ENCODE peak calls at places on chromosomes 12 and 14, in ten cellular contexts. A, Y, S, Z, O, C, H, D, W and P are unnamed samples.

GRCh38 chr14:85531141-85531593 is 1.2 kb downstream of the FLRT2 start:
- DNase-seq in O (peak), Y (peak), C (no peak), D (peak), S (peak), H (peak), Z (no peak), A (no peak), W (peak), P (no peak)

GRCh38 chr12:133225527-133225926 is 10.2 kb downstream of the ANHX start:
- DNase-seq in Z (no peak), H (no peak), S (no peak), C (peak), W (no peak), Y (no peak), D (no peak), O (no peak), A (no peak), P (peak)

GRCh38 chr14:24064091-24064795 is 7.1 kb upstream of the CPNE6 start:
- DNase-seq in D (no peak), S (no peak), Z (no peak), W (no peak), A (no peak), O (no peak), Y (no peak), C (no peak), H (no peak), P (no peak)

GRCh38 chr14:24944800-24945199 is 105.1 kb downstream of the STXBP6 start:
- DNase-seq in H (no peak), Y (no peak), D (no peak), S (no peak), Z (no peak), O (no peak), W (no peak), A (no peak), C (no peak), P (no peak)

GRCh38 chr14:64234877-64235651 is 59.1 kb downstream of the ESR2 start:
- DNase-seq in W (no peak), Y (peak), Z (no peak), S (peak), H (no peak), O (no peak), A (peak), C (no peak), D (no peak), P (no peak)

GRCh38 chr12:9347328-9348127 is 139.3 kb upstream of the PZP start:
- DNase-seq in H (no peak), O (no peak), Y (peak), Z (peak), D (no peak), C (no peak), S (no peak), W (no peak), A (no peak), P (no peak)

GRCh38 chr12:99035776-99036175 is 390.7 kb downstream of the APAF1 start:
- DNase-seq in O (no peak), W (no peak), D (no peak), Y (no peak), A (no peak), Z (no peak), S (no peak), H (no peak), C (no peak), P (no peak)

GRCh38 chr12:64402181-64402580 is 2.0 kb upstream of the XPOT start:
- DNase-seq in Y (no peak), D (no peak), C (no peak), O (no peak), Z (no peak), S (no peak), W (no peak), H (no peak), A (no peak), P (no peak)

GRCh38 chr14:20435454-20436362 is at the start of gene KLHL33:
- DNase-seq in W (no peak), H (no peak), Z (no peak), C (no peak), O (no peak), Y (no peak), D (no peak), S (peak), A (no peak), P (no peak)

GRCh38 chr14:77653473-77653872 is 37.0 kb upstream of the SPTLC2 start:
- DNase-seq in Z (no peak), W (no peak), H (no peak), S (no peak), Y (no peak), O (peak), D (no peak), C (peak), A (no peak), P (no peak)

GRCh38 chr12:22286569-22286968 is 47.9 kb downstream of the ST8SIA1 start:
- DNase-seq in H (no peak), Z (no peak), S (no peak), A (no peak), D (no peak), Y (peak), W (no peak), O (no peak), C (no peak), P (no peak)

GRCh38 chr12:25249951-25250738 is 584 bp downstream of the KRAS start:
- DNase-seq in Y (peak), Z (peak), C (peak), A (no peak), H (peak), W (no peak), S (peak), D (peak), O (peak), P (no peak)

GRCh38 chr12:19992311-19992710 is 376.0 kb upstream of the PDE3A start:
- DNase-seq in C (no peak), O (no peak), W (no peak), Y (no peak), A (no peak), H (no peak), Z (no peak), D (no peak), S (no peak), P (no peak)

GRCh38 chr14:90383731-90384542 is 12.9 kb upstream of the CALM1 start:
- DNase-seq in C (no peak), A (no peak), W (no peak), S (peak), Z (peak), Y (peak), O (peak), D (peak), H (peak), P (no peak)

GRCh38 chr14:24275524-24276139 is 4.2 kb upstream of the RABGGTA start:
- DNase-seq in O (no peak), D (no peak), A (no peak), Y (no peak), Z (no peak), C (no peak), W (no peak), S (no peak), H (no peak), P (peak)

GRCh38 chr14:103928011-103928890 is at the start of gene TDRD9:
- DNase-seq in C (no peak), Z (no peak), W (no peak), A (no peak), H (peak), Y (no peak), S (no peak), O (no peak), D (no peak), P (no peak)

GRCh38 chr12:110543252-110543959 is 39.7 kb downstream of the PPTC7 start:
- DNase-seq in S (peak), D (no peak), O (no peak), A (no peak), W (no peak), H (peak), Z (no peak), C (no peak), Y (peak), P (no peak)

GRCh38 chr12:8698132-8698829 is 490 bp downstream of the RIMKLB start:
- DNase-seq in D (peak), O (peak), Z (peak), W (peak), Y (peak), H (peak), S (peak), A (no peak), C (peak), P (no peak)

GRCh38 chr12:86174188-86174587 is 82.0 kb downstream of the MGAT4C start:
- DNase-seq in O (no peak), C (no peak), Z (no peak), Y (no peak), D (no peak), H (no peak), S (no peak), A (no peak), W (no peak), P (no peak)

GRCh38 chr12:18224745-18225144 is 36.6 kb upstream of the PIK3C2G start:
- DNase-seq in O (no peak), Y (peak), S (no peak), Z (no peak), W (no peak), H (no peak), C (no peak), A (no peak), D (no peak), P (no peak)

GRCh38 chr14:93970967-93971634 is 5.3 kb downstream of the ASB2 start:
- DNase-seq in A (no peak), Z (peak), D (no peak), Y (no peak), H (peak), O (no peak), W (no peak), S (no peak), C (peak), P (no peak)

GRCh38 chr12:96578526-96579125 is 89.2 kb downstream of the CFAP54 start:
- DNase-seq in W (no peak), Y (peak), O (no peak), S (no peak), C (peak), H (no peak), D (no peak), Z (peak), A (no peak), P (no peak)

DNA sequence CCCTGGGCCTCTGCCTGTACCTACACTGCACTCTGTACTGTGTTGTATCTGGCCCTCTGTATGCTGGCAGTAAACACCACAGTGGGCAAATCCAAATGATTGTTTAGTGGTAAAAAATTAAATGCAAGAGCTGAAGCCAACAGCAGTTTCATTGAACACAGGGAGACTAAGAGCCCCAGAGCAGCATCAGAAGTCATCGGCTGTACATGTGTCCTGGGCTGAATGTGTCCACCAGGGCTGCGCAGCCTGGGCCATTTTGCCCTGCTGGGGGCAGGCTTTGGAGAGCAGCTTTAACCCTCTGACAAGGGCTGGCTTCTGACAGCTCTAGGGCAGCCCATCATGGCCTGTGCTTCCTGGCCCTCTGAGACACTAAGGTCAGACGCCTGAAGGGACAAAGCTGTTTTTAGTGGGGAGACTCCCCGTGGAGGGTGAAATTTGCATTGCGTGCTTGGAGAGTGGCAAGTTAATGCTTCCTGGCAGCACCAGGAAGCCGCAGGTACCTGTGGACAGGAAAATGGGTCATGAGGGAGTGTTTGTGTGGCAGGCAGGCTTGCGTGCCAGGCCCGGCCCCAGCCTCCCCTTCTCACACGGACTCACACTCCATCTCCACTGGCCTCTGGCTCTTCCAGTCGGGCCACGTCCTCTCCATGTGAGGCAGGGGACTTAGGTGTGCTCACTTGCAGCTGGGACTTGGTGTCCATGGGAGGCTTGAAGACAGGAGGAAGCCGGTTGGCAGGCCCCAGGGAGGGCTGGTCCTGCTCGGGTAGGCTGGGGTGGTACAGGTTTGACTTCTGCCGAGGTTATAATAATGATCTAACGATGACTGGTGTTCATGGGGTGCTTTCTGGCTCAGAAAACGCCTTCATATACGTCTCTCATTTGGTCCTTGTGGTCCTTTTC is 150.1 kb downstream of the TSPAN9 start:
- DNase-seq in D (no peak), C (no peak), Z (no peak), S (no peak), O (no peak), Y (no peak), W (no peak), H (no peak), A (no peak), P (no peak)
- TF ChIP-seq CTCF in D (no peak), C (no peak), Z (no peak), S (no peak), O (no peak), Y (no peak), W (peak), H (no peak), A (no peak), P (no peak)

DNA sequence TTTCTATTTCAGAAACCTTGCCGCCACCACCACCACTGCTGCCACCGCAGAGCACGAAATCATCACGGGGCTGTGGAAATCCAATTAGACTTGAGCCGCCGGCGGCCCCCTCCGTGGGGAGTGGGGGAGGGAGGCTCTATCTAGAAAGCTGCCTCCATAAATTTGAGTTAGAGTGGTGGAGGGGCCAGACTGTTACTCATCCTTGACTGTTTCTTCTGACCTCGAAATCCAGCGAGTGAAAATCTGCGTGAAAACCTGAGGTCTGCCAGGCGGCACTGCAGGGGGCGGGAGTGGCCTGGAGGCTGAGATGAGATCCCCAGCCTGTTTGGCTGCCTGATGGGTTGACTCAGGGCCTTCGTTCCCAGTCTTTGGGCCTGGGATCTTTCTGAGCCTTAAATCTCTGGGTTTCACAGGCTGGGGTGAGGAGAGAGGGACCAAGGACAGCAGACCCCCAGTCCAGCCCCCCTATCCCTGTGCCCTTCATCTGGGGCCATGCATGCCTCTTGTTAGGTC is 29.9 kb downstream of the TSPAN9 start:
- DNase-seq in Z (no peak), A (no peak), S (no peak), W (peak), D (no peak), H (no peak), O (no peak), C (no peak), Y (peak), P (no peak)
- TF ChIP-seq CTCF in Z (no peak), A (no peak), S (no peak), W (no peak), D (no peak), H (no peak), O (no peak), C (no peak), Y (no peak), P (no peak)

GRCh38 chr14:75518625-75519024 is 3.6 kb upstream of the BATF start:
- DNase-seq in Y (peak), A (no peak), W (no peak), C (no peak), Z (peak), S (no peak), H (no peak), D (no peak), O (no peak), P (no peak)

GRCh38 chr14:75513911-75514672 is 8.2 kb upstream of the BATF start:
- DNase-seq in C (peak), Y (no peak), S (no peak), H (no peak), D (no peak), W (no peak), A (no peak), Z (peak), O (no peak), P (no peak)

GRCh38 chr14:75515631-75515999 is 6.7 kb upstream of the BATF start:
- DNase-seq in S (no peak), Y (no peak), A (no peak), H (no peak), W (no peak), C (peak), D (no peak), Z (no peak), O (no peak), P (no peak)

GRCh38 chr14:75511201-75511600 is 11.1 kb upstream of the BATF start:
- DNase-seq in W (no peak), D (no peak), Y (no peak), Z (no peak), S (no peak), C (no peak), A (no peak), H (no peak), O (no peak), P (no peak)

GRCh38 chr14:75514673-75515630 is 7.3 kb upstream of the BATF start:
- DNase-seq in W (no peak), S (peak), H (no peak), D (no peak), A (no peak), Y (no peak), O (no peak), C (peak), Z (peak), P (no peak)
- TF ChIP-seq CTCF in W (no peak), S (no peak), H (no peak), D (no peak), A (no peak), Y (peak), O (peak), C (no peak), Z (peak), P (no peak)

GRCh38 chr12:108613548-108613947 is 15.7 kb upstream of the TMEM119 start:
- DNase-seq in S (no peak), Y (no peak), O (no peak), D (no peak), Z (no peak), C (peak), W (no peak), A (no peak), H (no peak), P (no peak)

GRCh38 chr12:108610336-108610815 is 12.5 kb upstream of the TMEM119 start:
- DNase-seq in Z (no peak), W (no peak), Y (no peak), O (no peak), H (no peak), C (no peak), D (no peak), A (no peak), S (no peak), P (no peak)

GRCh38 chr12:108610856-108611605 is 13.1 kb upstream of the TMEM119 start:
- DNase-seq in W (no peak), D (no peak), Z (no peak), O (no peak), A (no peak), C (no peak), S (no peak), H (no peak), Y (no peak), P (no peak)

GRCh38 chr12:108612788-108613282 is 15.0 kb upstream of the TMEM119 start:
- DNase-seq in Y (no peak), S (no peak), A (no peak), D (no peak), Z (no peak), O (no peak), W (no peak), H (no peak), C (no peak), P (no peak)

DNA sequence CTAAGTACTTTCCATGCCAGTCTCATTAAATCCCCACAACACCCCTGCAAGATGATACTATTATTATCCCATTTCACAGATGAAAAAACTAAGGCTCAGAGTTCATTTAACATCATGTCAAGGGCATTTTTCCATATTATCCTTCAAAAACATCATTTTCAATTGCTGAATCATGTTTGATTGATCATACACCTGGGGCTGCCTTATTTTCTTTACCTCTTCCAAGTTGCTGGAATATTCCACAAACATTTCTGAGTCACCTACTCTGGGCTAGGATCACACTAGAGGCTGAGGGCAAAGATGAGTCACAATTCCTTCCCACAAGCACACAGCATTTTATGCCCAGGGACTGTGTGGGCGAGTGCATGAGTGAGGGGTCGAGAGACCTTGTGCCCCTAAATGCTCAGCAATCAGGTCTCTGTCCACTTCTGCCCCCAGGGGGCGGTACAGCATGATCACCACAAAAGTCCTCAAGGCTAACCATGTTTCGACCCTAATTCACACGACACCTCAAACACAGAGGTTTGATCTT is 14.1 kb upstream of the TMEM119 start:
- DNase-seq in C (no peak), D (no peak), Z (peak), Y (peak), W (no peak), H (no peak), A (no peak), O (peak), S (no peak), P (no peak)
- TF ChIP-seq CTCF in C (peak), D (peak), Z (peak), Y (peak), W (peak), H (peak), A (peak), O (peak), S (no peak), P (peak)

GRCh38 chr12:4223273-4223855 is 50.2 kb upstream of the CCND2 start:
- DNase-seq in O (no peak), C (no peak), W (no peak), H (no peak), Y (no peak), A (no peak), Z (no peak), S (no peak), D (peak), P (no peak)
- TF ChIP-seq CTCF in O (no peak), C (no peak), W (no peak), H (no peak), Y (no peak), A (no peak), Z (no peak), S (no peak), D (no peak), P (no peak)